ENCODE peak calls at places on chromosomes 7 and 10, in five cellular contexts. C, Z, R, L and J are unnamed samples.

GRCh38 chr10:67401711-67402110 is 294.3 kb downstream of the CTNNA3 start:
- DNase-seq in R (no peak), L (no peak), Z (no peak), C (no peak), J (no peak)

GRCh38 chr10:22894714-22895113 is 33.1 kb upstream of the ARMC3 start:
- DNase-seq in R (no peak), L (no peak), C (no peak), Z (no peak), J (no peak)

GRCh38 chr7:75575488-75576112 is 83.5 kb downstream of the SPDYE5 start:
- DNase-seq in Z (no peak), R (no peak), C (no peak), L (no peak), J (no peak)

GRCh38 chr10:11578802-11579255 is 32.6 kb downstream of the USP6NL start:
- DNase-seq in Z (no peak), L (peak), C (no peak), R (no peak), J (no peak)

GRCh38 chr7:101399759-101400158 is 37.1 kb downstream of the COL26A1 start:
- DNase-seq in R (peak), C (no peak), L (no peak), Z (no peak), J (no peak)

GRCh38 chr10:114616516-114616915 is 41.6 kb downstream of the ABLIM1 start:
- DNase-seq in Z (no peak), L (no peak), R (peak), C (no peak), J (no peak)

GRCh38 chr7:78013368-78013767 is 214.8 kb downstream of the PHTF2 start:
- DNase-seq in Z (no peak), C (no peak), R (no peak), L (no peak), J (no peak)

GRCh38 chr10:132884691-132885271 is 57.6 kb downstream of the CFAP46 start:
- DNase-seq in C (no peak), L (no peak), R (no peak), Z (no peak), J (no peak)

GRCh38 chr7:29606830-29607229 is 43.2 kb downstream of the PRR15 start:
- DNase-seq in Z (no peak), L (no peak), R (no peak), C (no peak), J (no peak)

GRCh38 chr10:73907841-73908517 is 3.0 kb upstream of the PLAU start:
- DNase-seq in L (no peak), R (peak), Z (peak), C (no peak), J (peak)

GRCh38 chr7:41584746-41585145 is 118.1 kb downstream of the INHBA start:
- DNase-seq in L (no peak), R (peak), Z (no peak), C (no peak), J (no peak)

GRCh38 chr10:74842301-74842700 is 15.9 kb downstream of the KAT6B start:
- DNase-seq in Z (no peak), R (peak), C (no peak), L (no peak), J (no peak)

GRCh38 chr7:30683839-30684238 is 1.6 kb upstream of the CRHR2 start:
- DNase-seq in C (no peak), R (no peak), Z (no peak), L (no peak), J (no peak)

DNA sequence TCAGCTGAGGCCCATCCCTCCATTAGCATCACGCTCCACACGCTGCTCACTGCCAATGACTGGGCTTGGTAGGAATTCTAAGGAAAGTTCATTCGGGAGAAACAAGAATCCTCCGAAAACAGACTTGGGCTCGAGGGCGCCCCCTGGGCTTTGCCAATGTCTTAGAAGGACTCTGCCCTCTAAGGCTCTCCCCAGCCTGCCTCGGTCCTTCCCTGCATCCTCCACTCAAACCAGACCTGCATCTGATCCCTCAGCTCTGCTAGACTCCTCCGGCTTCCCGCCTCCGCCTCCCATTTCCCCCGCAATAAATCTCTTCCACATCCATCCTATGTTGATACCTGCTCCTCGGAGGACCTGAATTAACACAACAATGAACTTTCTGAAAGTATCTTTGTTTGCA is 177.6 kb downstream of the PLPP4 start:
- DNase-seq in R (no peak), L (no peak), Z (no peak), C (no peak), J (no peak)
- TF ChIP-seq CTCF in R (no peak), L (peak), Z (no peak), C (no peak), J (no peak)

DNA sequence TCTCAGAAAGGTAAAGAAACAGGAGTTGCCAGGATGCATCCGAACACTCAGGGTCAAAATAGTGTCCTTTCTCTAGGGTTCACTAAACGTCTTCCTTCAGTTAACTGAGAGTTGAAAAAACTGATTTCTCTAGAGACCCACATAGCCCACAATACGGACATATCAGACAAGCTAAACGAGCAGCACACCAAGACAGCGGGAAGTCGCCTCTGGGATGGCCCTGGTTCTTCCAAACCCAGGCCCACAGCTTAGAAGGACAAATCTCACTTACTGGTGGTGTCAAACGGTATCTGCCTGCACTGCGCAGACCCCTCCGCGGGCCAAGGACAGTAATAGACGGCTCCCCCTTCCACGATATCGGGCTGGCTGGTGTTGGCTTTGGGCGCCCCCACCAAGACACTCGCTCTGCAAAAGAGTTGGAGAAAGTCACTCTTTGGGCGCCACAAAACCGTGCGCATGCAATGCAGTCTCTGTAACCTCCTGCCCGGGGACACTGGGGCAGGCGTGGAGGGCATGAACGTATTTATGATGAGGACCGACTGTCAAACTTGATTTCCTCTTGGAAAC is 1.1 kb downstream of the ITGA8 start:
- DNase-seq in C (no peak), L (no peak), R (no peak), Z (no peak), J (no peak)
- H3K4me3 ChIP-seq in C (no peak), L (no peak), R (no peak), Z (peak), J (peak)

GRCh38 chr7:54546986-54547314 is 4.8 kb downstream of the VSTM2A start:
- DNase-seq in Z (no peak), R (no peak), L (no peak), C (no peak), J (no peak)

GRCh38 chr7:54544356-54545240 is 2.4 kb downstream of the VSTM2A start:
- DNase-seq in C (no peak), R (no peak), Z (no peak), L (no peak), J (no peak)

GRCh38 chr7:54542920-54543539 is 855 bp downstream of the VSTM2A start:
- DNase-seq in R (peak), L (no peak), C (peak), Z (no peak), J (peak)

GRCh38 chr7:54545241-54545563 is 3.0 kb downstream of the VSTM2A start:
- DNase-seq in C (no peak), Z (no peak), R (no peak), L (no peak), J (no peak)

DNA sequence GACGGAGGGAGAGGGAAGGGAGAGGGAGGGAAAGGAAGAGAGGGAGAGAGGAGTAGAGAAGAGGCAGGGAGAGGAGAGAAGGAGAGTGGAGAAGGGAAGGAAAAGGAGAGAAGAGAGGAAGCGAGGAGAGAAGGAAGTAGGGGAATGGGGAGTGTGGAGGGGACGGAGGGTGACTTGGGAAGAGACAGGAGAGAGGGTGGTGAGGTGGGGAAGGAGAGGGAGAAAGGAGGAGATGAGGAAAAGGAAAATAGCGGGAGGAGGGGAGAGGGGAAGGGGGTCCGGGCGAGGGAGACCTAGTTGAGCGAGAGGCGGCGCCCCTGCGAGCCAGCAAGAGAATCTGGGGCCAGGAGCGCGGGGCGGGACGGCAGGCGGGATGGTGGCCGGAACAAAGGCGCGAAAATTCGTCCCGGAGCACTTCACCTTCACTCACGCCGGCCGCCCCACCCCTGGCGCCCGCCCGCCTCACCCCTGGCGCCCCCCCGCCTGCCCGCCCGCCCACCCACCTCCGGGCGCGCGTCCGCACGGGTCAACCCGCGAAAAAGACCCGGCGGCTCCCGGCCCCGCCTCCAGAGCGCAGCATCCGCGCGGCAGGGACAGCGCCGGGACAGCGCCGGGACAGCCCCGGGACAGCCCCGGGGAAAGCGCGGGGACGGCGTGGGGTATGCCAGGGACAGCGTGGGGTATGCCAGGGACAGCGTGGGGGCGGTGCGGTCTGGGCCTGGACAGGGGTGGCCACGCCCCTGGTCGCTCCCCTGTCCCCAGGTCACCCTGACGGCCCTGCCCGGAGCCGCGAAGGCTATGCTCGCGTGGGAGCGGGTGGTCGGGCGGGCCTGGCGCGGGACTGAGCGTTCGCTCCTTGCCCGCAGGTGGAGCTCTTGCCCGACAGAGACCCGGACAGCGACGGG is 4.2 kb downstream of the VSTM2A start:
- DNase-seq in C (peak), Z (no peak), R (no peak), L (peak), J (no peak)
- TF ChIP-seq CTCF in C (peak), Z (no peak), R (no peak), L (peak), J (peak)

GRCh38 chr10:117441812-117442443 is 66.7 kb upstream of the PDZD8 start:
- DNase-seq in Z (no peak), R (no peak), C (no peak), L (peak), J (peak)
- H3K4me3 ChIP-seq in Z (no peak), R (no peak), C (no peak), L (no peak), J (no peak)

GRCh38 chr7:148260605-148261004 is 330.0 kb upstream of the C7orf33 start:
- DNase-seq in R (no peak), C (no peak), Z (no peak), L (no peak), J (no peak)

GRCh38 chr7:148253629-148254028 is 336.9 kb upstream of the C7orf33 start:
- DNase-seq in Z (no peak), L (peak), C (no peak), R (no peak), J (no peak)

GRCh38 chr7:148256433-148256832 is 334.1 kb upstream of the C7orf33 start:
- DNase-seq in Z (no peak), R (no peak), C (no peak), L (no peak), J (no peak)

GRCh38 chr7:148255333-148255732 is 335.2 kb upstream of the C7orf33 start:
- DNase-seq in Z (no peak), L (no peak), C (no peak), R (no peak), J (peak)
- TF ChIP-seq CTCF in Z (peak), L (no peak), C (no peak), R (no peak), J (no peak)

GRCh38 chr10:4453276-4453675 is 372.7 kb upstream of the AKR1E2 start:
- DNase-seq in L (no peak), R (no peak), C (no peak), Z (no peak), J (no peak)

GRCh38 chr10:4453950-4454349 is 372.1 kb upstream of the AKR1E2 start:
- DNase-seq in L (no peak), C (no peak), Z (no peak), R (no peak), J (no peak)

GRCh38 chr10:4451512-4451911 is 374.5 kb upstream of the AKR1E2 start:
- DNase-seq in Z (no peak), R (no peak), C (no peak), L (no peak), J (no peak)

GRCh38 chr10:4450169-4450568 is 375.8 kb upstream of the AKR1E2 start:
- DNase-seq in L (no peak), R (no peak), Z (no peak), C (peak), J (no peak)

DNA sequence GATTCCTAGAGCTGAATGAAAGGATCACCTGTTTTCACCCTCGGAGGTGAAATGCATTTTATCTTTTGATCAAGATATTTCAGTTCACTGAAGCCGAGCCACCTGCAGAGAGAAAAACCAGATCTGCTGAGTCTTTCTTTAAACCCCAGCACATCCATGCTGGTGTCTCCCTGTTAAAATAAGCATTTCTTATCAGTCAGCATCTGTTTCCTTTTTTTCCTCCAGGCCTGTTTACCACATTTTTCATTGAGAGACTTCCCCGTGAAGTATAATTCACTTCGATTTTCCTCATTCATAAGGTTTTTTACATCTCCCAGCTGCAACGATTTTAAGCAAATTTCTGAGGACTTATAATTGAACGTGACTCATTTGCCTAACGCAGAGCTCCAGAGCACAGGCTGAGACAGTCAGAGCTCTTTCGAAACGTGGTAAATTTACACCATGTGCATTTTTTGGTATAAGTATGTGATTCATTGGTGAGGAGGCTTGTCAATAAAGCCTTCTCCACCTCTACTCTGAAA is 375.0 kb upstream of the AKR1E2 start:
- DNase-seq in Z (no peak), L (no peak), R (peak), C (peak), J (peak)
- H3K4me3 ChIP-seq in Z (no peak), L (no peak), R (no peak), C (no peak), J (no peak)

DNA sequence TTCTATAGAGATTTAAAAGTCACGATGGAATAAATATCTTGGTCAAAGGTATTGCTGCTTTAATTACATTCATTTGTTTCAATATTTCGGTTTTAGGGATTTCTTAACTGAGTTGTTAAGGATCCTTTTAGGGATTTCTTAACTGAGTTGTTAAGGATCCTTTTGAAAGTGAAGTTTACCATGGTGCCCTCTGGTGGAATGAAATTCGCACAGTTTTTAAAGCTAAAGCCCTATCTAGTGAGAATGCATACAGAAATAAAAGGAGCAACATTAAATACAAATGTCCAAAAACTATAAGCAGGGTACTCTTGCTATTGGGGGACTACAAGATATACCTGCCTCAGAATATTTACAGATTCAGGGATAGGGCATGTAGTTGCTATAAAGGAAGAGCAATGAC is 193.7 kb downstream of the RNLS start:
- DNase-seq in R (peak), L (peak), C (peak), Z (no peak), J (peak)
- TF ChIP-seq CTCF in R (peak), L (peak), C (peak), Z (peak), J (peak)

DNA sequence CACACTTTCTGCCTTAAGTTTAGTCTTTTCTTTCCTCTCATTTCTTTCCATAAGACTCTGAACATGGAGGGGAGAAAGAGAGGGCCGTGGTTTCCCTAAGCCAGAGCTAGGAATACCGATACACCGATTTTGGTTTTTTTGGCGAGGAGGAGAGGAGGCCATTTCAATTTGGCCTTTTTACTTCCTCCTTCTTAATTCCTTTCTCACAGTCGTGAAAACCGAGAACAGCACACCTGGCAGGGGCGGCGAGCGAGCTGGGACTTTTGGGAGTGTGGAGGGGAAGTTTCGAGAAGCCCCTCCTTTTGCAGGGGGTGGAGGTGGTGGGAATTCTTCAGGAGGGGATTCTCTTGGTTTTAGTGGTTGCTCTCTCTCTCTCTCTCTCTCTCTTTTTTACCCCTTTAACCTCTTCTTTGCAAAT is 6.2 kb downstream of the GATA3 start:
- DNase-seq in R (no peak), Z (no peak), L (peak), C (peak), J (no peak)
- H3K4me3 ChIP-seq in R (no peak), Z (no peak), L (peak), C (peak), J (no peak)

GRCh38 chr7:137904826-137905225 is 58.1 kb upstream of the DGKI start:
- DNase-seq in R (peak), L (no peak), Z (no peak), C (no peak), J (no peak)
- TF ChIP-seq CTCF in R (no peak), L (no peak), Z (no peak), C (no peak), J (no peak)